ENCODE peak calls at places on chromosomes 7 and 10, in seven cellular contexts. V is brain microvascular endothelial cell; A is AG09319; H is astrocyte of the spinal cord; Q is progenitor cell of endocrine pancreas; Z is activated CD8-positive, alpha-beta T cell treated with anti-CD3 and anti-CD28 coated beads for 36 hours; L is WTC11. N is an unnamed sample.

GRCh38 chr10:62306663-62307062 is 38.0 kb upstream of the RTKN2 start:
- DNase-seq in L (no peak), V (no peak), Z (peak; percentile 2), A (no peak), Q (no peak), H (no peak), N (no peak)

GRCh38 chr7:27921081-27921836 is 181.3 kb downstream of the TAX1BP1 start:
- DNase-seq in Q (no peak), A (peak; percentile 85), V (peak; percentile 70), H (peak; percentile 89), Z (peak; percentile 53), L (no peak), N (peak; percentile 22)

GRCh38 chr10:130873636-130874035 is 437.9 kb downstream of the TCERG1L start:
- DNase-seq in H (no peak), V (no peak), A (no peak), Z (no peak), L (no peak), Q (no peak), N (no peak)

GRCh38 chr10:3759397-3759796 is 25.6 kb downstream of the KLF6 start:
- DNase-seq in A (no peak), V (no peak), Z (no peak), Q (no peak), L (no peak), H (no peak), N (no peak)

GRCh38 chr10:102963237-102963886 is 45.3 kb downstream of the CNNM2 start:
- DNase-seq in H (no peak), Q (no peak), L (no peak), V (no peak), A (peak; percentile 44), Z (no peak), N (no peak)

GRCh38 chr7:100175296-100175935 is 1.8 kb downstream of the GPC2 start:
- DNase-seq in Z (no peak), Q (no peak), H (no peak), A (no peak), V (no peak), L (no peak), N (no peak)

GRCh38 chr10:32400961-32401360 is 45.0 kb upstream of the CCDC7 start:
- DNase-seq in H (no peak), Z (no peak), V (no peak), L (no peak), A (no peak), Q (no peak), N (no peak)

GRCh38 chr7:375491-375821 is 85.5 kb downstream of the FOXL3 start:
- DNase-seq in H (no peak), L (peak; percentile 9), Q (peak; percentile 9), Z (peak; percentile 0), V (no peak), A (no peak), N (no peak)

GRCh38 chr7:140673063-140673769 is 471 bp downstream of the ADCK2 start:
- DNase-seq in Q (peak; percentile 38), H (no peak), Z (peak; percentile 57), L (peak; percentile 61), A (no peak), V (no peak), N (peak; percentile 67)

GRCh38 chr7:33601884-33602283 is 303.5 kb upstream of the BMPER start:
- DNase-seq in L (no peak), H (no peak), Q (no peak), A (no peak), Z (no peak), V (no peak), N (no peak)

GRCh38 chr7:123757095-123757494 is 8.3 kb upstream of the WASL start:
- DNase-seq in A (no peak), Q (no peak), H (no peak), Z (no peak), V (no peak), L (no peak), N (no peak)

GRCh38 chr7:135374736-135375135 is 135.2 kb downstream of the CNOT4 start:
- DNase-seq in H (no peak), Z (no peak), L (no peak), V (no peak), Q (no peak), A (no peak), N (no peak)
- TF ChIP-seq CTCF in H (no peak), Z (no peak), L (no peak), V (no peak), Q (no peak), A (no peak), N (no peak)

GRCh38 chr7:16889851-16890443 is 8.2 kb upstream of the AGR3 start:
- DNase-seq in A (no peak), Q (no peak), V (no peak), L (no peak), H (no peak), Z (no peak), N (no peak)

GRCh38 chr7:16891874-16892620 is 10.3 kb upstream of the AGR3 start:
- DNase-seq in L (no peak), A (no peak), Q (no peak), Z (no peak), H (no peak), V (no peak), N (no peak)

GRCh38 chr7:16889305-16889704 is 7.5 kb upstream of the AGR3 start:
- DNase-seq in V (no peak), H (no peak), Z (no peak), A (no peak), L (no peak), Q (no peak), N (no peak)

GRCh38 chr7:16891338-16891737 is 9.6 kb upstream of the AGR3 start:
- DNase-seq in Z (peak; percentile 19), L (no peak), H (peak; percentile 71), A (peak; percentile 25), Q (no peak), V (peak; percentile 47), N (peak; percentile 14)
- TF ChIP-seq CTCF in Z (peak; percentile 47), L (no peak), H (peak; percentile 69), A (peak; percentile 73), Q (peak; percentile 61), V (peak; percentile 70), N (no peak)

GRCh38 chr7:3918576-3918975 is 617.5 kb downstream of the SDK1 start:
- DNase-seq in Q (no peak), V (no peak), L (no peak), A (no peak), H (no peak), Z (peak; percentile 26), N (no peak)

GRCh38 chr7:3917466-3917865 is 616.4 kb downstream of the SDK1 start:
- DNase-seq in V (no peak), L (no peak), A (no peak), Q (no peak), Z (no peak), H (no peak), N (no peak)

GRCh38 chr7:3923307-3923918 is 622.4 kb downstream of the SDK1 start:
- DNase-seq in V (no peak), Q (no peak), L (no peak), Z (no peak), A (no peak), H (no peak), N (no peak)

GRCh38 chr7:3924277-3924676 is 623.2 kb downstream of the SDK1 start:
- DNase-seq in Q (no peak), V (no peak), L (no peak), Z (no peak), H (no peak), A (no peak), N (no peak)

DNA sequence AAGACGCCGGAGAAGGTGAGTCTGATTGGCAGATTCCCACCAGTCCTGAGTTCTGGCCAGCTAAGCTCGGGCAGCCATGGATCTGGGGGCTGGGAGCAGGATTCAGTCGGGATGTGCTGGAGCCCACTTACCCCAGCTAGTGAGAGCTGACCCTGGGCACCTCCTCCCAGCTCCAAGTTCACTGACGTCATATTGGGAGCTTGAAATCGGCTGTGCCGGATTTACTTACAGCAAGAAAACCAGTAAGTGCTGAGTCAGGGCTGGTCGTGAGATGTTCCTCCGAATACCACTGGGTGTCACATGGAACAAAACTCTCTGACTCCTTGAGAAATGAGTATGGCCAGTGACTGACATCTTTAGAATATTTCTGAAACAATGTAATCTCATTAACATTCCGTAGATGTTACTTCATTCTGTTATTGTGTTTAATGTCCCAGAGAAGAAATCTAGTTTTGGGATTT is 621.2 kb downstream of the SDK1 start:
- DNase-seq in V (peak; percentile 99), L (peak; percentile 50), Z (peak; percentile 7), H (peak; percentile 94), A (peak; percentile 25), Q (no peak), N (peak; percentile 20)
- TF ChIP-seq CTCF in V (peak; percentile 58), L (no peak), Z (no peak), H (peak; percentile 36), A (no peak), Q (peak; percentile 21), N (no peak)

DNA sequence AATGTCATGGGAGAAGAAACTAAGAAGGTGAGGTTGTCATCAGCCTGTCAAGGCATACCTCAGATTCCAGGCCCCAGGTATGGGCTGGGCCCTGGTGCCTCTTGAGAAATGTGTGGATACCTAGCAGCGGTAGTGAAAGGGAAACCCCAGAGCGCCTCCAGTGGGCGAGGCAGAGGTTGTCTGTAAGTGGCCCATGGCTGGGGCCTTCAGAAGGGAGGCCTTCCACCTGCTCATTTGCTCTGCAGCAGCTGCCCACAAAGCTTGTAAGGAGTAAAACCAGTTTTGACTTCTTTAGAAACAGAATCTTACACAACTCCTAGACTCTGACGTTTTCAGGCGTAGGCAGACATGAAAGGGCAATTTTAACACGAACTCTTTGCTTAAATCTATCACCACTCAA is 509.9 kb downstream of the PARD3 start:
- DNase-seq in A (no peak), Z (peak; percentile 2), H (no peak), V (no peak), Q (peak; percentile 26), L (peak; percentile 88), N (peak; percentile 12)
- TF ChIP-seq CTCF in A (no peak), Z (no peak), H (peak; percentile 15), V (peak; percentile 25), Q (peak; percentile 59), L (peak; percentile 64), N (peak; percentile 20)

GRCh38 chr7:89726548-89726947 is 427.7 kb upstream of the STEAP1 start:
- DNase-seq in Q (no peak), L (no peak), A (no peak), Z (no peak), V (no peak), H (no peak), N (no peak)
- TF ChIP-seq CTCF in Q (no peak), L (no peak), A (no peak), Z (no peak), V (no peak), H (no peak), N (no peak)

DNA sequence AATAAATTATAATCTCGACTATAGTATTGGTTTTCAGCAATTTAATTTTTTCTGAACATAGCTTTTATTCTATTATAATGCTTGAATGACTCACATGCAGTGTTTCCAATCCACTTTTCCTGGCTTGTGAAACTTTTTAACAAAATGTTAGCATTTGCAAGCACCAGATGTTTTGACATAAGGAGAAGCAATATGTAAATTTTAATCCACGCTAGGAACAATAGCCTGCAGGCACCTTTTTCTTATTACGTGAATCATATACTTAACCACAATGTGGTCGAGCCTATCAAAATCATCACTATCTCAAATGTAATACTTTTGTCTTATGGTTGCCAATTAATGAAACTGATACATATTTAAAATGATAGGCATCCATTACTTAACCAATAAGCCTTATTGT is 97.1 kb downstream of the TFEC start:
- DNase-seq in V (no peak), Z (no peak), Q (no peak), H (no peak), L (no peak), A (no peak), N (no peak)
- TF ChIP-seq CTCF in V (no peak), Z (no peak), Q (no peak), H (no peak), L (no peak), A (no peak), N (no peak)